ENCODE peak calls at places on chromosome 14, in ten cellular contexts. V is RPMI7951; F is C1 segment of cervical spinal cord; B is MCF 10A; E is GF-D8; R is activated CD4-positive, CD25-positive, alpha-beta regulatory T cell; S is Peyer's patch; C is amygdala; T is GM23248; D is HuH-7.5. P is an unnamed sample.

GRCh38 chr14:104390221-104390931 is 189.2 kb upstream of the C14orf180 start:
- DNase-seq in E (no peak), V (no peak), B (no peak), R (no peak), C (no peak), F (no peak), S (peak; percentile 41), T (no peak), D (no peak), P (no peak)

GRCh38 chr14:103731481-103731880 is 15.9 kb downstream of the ZFYVE21 start:
- DNase-seq in V (no peak), B (no peak), R (no peak), F (no peak), E (no peak), D (no peak), T (no peak), C (no peak), S (no peak), P (no peak)

GRCh38 chr14:24196071-24197061 is 1.1 kb upstream of the TM9SF1 start:
- DNase-seq in S (no peak), F (no peak), C (no peak), T (peak; percentile 58), E (peak; percentile 61), R (no peak), D (no peak), B (peak; percentile 32), V (no peak), P (peak; percentile 57)

GRCh38 chr14:75989134-75989533 is 3.6 kb downstream of the IFT43 start:
- DNase-seq in F (no peak), B (peak; percentile 91), E (no peak), S (peak; percentile 72), T (peak; percentile 82), D (no peak), C (no peak), V (no peak), R (no peak), P (no peak)

GRCh38 chr14:37597538-37598084 is 2.2 kb downstream of the TTC6 start:
- DNase-seq in E (no peak), V (no peak), B (no peak), F (no peak), T (peak; percentile 28), S (no peak), R (no peak), C (no peak), D (no peak), P (no peak)

GRCh38 chr14:56085471-56085870 is 32.7 kb upstream of the PELI2 start:
- DNase-seq in V (no peak), R (no peak), D (no peak), E (no peak), T (no peak), C (no peak), B (peak; percentile 6), S (no peak), F (no peak), P (no peak)

GRCh38 chr14:21136024-21136423 is 19.8 kb downstream of the OR5AU1 start:
- DNase-seq in R (no peak), V (peak; percentile 11), F (no peak), S (no peak), B (peak; percentile 16), C (no peak), D (peak; percentile 10), E (no peak), T (peak; percentile 41), P (peak; percentile 66)

GRCh38 chr14:82387699-82388098 is 854.0 kb upstream of the SEL1L start:
- DNase-seq in C (no peak), T (no peak), F (no peak), D (no peak), S (no peak), B (peak; percentile 77), E (no peak), V (no peak), R (no peak), P (no peak)

GRCh38 chr14:60175255-60175902 is 10.2 kb upstream of the DHRS7 start:
- DNase-seq in S (no peak), B (peak; percentile 40), V (no peak), F (no peak), D (no peak), C (no peak), R (no peak), E (no peak), T (peak; percentile 13), P (no peak)

P was measured in Kasumi-1.